ENCODE peak calls at places on chromosomes 7 and 10, in five cellular contexts. P is fibroblast of mammary gland, C is IMR-90, I is colonic mucosa, N is hepatocyte. L is an unnamed sample.

GRCh38 chr7:129401968-129402860 is 32.0 kb upstream of the STRIP2 start:
- DNase-seq in P (peak), C (no peak), I (no peak), N (no peak), L (no peak)

GRCh38 chr10:100502926-100503480 is 16.7 kb downstream of the SEC31B start:
- DNase-seq in P (peak), C (no peak), I (no peak), N (no peak), L (no peak)

GRCh38 chr7:79290841-79291497 is 162.5 kb downstream of the MAGI2 start:
- DNase-seq in P (peak), C (peak), I (no peak), N (no peak), L (no peak)

GRCh38 chr7:16420649-16421332 is 547 bp downstream of the CRPPA start:
- DNase-seq in P (peak), C (peak), I (peak), N (peak), L (peak)

GRCh38 chr7:148867571-148868377 is 16.3 kb downstream of the EZH2 start:
- DNase-seq in P (no peak), C (no peak), I (no peak), N (no peak), L (no peak)

GRCh38 chr10:130167193-130167592 is 31.0 kb downstream of the GLRX3 start:
- DNase-seq in P (no peak), C (no peak), I (no peak), N (no peak), L (no peak)

GRCh38 chr7:157483515-157483914 is 146.7 kb downstream of the DNAJB6 start:
- DNase-seq in P (no peak), C (no peak), I (no peak), N (no peak), L (no peak)

GRCh38 chr10:133156674-133157579 is 3.1 kb upstream of the KNDC1 start:
- DNase-seq in P (no peak), C (peak), I (no peak), N (no peak), L (no peak)

GRCh38 chr10:93300981-93301380 is 181.2 kb downstream of the MYOF start:
- DNase-seq in P (no peak), C (no peak), I (no peak), N (no peak), L (no peak)

GRCh38 chr10:88347022-88347421 is 236.1 kb downstream of the RNLS start:
- DNase-seq in P (no peak), C (no peak), I (no peak), N (peak), L (no peak)

GRCh38 chr10:132454296-132455198 is 57.5 kb downstream of the PWWP2B start:
- DNase-seq in P (no peak), C (no peak), I (no peak), N (no peak), L (no peak)

GRCh38 chr7:36633377-36633776 is 90.9 kb downstream of the AOAH start:
- DNase-seq in P (no peak), C (no peak), I (no peak), N (no peak), L (no peak)

GRCh38 chr10:88521806-88522205 is 61.3 kb downstream of the RNLS start:
- DNase-seq in P (no peak), C (no peak), I (no peak), N (no peak), L (no peak)

GRCh38 chr10:104092749-104093148 is 7.1 kb upstream of the COL17A1 start:
- DNase-seq in P (no peak), C (no peak), I (no peak), N (no peak), L (no peak)

GRCh38 chr7:101017099-101017777 is 2.6 kb upstream of the MUC17 start:
- DNase-seq in P (peak), C (peak), I (peak), N (peak), L (peak)

GRCh38 chr7:101023839-101024238 is 4.0 kb downstream of the MUC17 start:
- DNase-seq in P (peak), C (no peak), I (no peak), N (no peak), L (no peak)

GRCh38 chr7:101018271-101019167 is 1.4 kb upstream of the MUC17 start:
- DNase-seq in P (no peak), C (no peak), I (no peak), N (no peak), L (no peak)

GRCh38 chr7:101020444-101020843 is 563 bp downstream of the MUC17 start:
- DNase-seq in P (no peak), C (no peak), I (no peak), N (no peak), L (no peak)

GRCh38 chr7:101021703-101022102 is 1.8 kb downstream of the MUC17 start:
- DNase-seq in P (no peak), C (no peak), I (peak), N (peak), L (no peak)
- TF ChIP-seq CTCF in P (no peak), C (no peak), I (no peak), N (no peak), L (no peak)

DNA sequence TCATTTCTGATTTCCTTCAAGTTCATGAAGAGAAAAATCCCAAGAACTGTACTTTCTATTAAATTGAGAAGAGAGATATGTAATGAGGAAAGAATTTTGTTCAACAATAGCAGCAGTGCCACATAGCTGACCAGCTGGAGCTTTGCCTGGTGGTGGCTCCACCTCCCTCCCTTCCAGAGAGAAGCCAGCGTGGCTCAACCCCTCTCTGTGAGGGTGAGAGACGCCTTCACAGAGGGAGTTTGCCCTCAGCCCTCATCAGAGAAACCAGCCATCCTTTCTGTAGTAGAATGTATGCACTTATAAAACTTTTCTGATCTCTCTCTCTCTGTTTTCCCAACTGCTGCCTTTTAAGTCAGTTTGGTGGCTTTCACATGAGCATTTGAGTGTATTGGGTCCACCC is 20.5 kb upstream of the COL1A2 start:
- DNase-seq in P (peak), C (peak), I (peak), N (peak), L (no peak)
- TF ChIP-seq CTCF in P (no peak), C (no peak), I (no peak), N (peak), L (no peak)

GRCh38 chr10:72048450-72049124 is 39.8 kb downstream of the SPOCK2 start:
- DNase-seq in P (peak), C (peak), I (peak), N (peak), L (peak)
- TF ChIP-seq CTCF in P (peak), C (peak), I (peak), N (peak), L (peak)

GRCh38 chr10:45594276-45595157 is 78.1 kb downstream of the ZFAND4 start:
- DNase-seq in P (peak), C (peak), I (peak), N (peak), L (peak)
- TF ChIP-seq CTCF in P (no peak), C (peak), I (no peak), N (no peak), L (no peak)

DNA sequence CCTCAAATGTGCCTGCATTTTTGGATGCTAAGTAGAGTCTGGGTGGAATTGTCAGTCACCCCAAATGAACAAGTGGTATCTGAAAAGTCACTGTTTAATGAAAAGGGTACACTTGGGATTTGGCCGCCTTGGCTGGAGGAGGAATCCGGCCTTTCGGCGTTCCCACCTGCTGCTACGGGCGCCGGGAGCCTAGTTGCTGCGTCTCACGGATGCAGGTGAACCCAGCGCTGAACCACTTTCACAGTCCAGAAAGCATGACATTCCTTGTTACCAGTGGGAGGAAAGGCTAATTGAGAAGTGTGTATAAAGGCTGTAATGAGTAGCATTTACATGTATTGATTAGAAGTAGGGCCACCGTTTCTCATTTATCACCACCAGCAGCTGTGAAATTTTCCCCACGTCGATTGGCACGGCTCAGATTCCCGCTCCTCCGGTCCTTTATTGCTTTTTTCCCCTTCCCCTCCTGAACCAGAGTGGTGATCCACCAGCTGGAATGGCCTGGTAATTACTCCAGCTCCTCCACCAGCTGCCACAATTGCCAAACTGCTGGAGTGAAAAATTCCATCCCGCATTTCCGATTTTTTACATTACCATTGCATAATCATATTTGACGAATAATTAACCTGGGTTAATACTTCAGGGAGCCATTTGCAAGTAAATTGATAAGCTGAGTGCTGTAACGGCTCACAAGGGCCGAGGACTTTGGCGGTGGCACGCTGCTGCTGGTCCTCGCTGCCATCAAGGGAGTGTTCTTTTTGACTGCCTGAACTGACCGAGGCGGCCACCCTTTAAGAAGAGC is 153.2 kb downstream of the POU6F2 start:
- DNase-seq in P (no peak), C (no peak), I (no peak), N (no peak), L (peak)
- TF ChIP-seq CTCF in P (no peak), C (no peak), I (no peak), N (no peak), L (no peak)

GRCh38 chr7:5690931-5691461 is 90.5 kb downstream of the RNF216 start:
- DNase-seq in P (peak), C (no peak), I (no peak), N (no peak), L (no peak)

GRCh38 chr7:5692845-5693278 is 88.6 kb downstream of the RNF216 start:
- DNase-seq in P (peak), C (peak), I (no peak), N (no peak), L (no peak)

GRCh38 chr7:5693529-5693928 is 87.9 kb downstream of the RNF216 start:
- DNase-seq in P (peak), C (peak), I (no peak), N (no peak), L (peak)

GRCh38 chr7:5691536-5692090 is 89.8 kb downstream of the RNF216 start:
- DNase-seq in P (no peak), C (no peak), I (no peak), N (no peak), L (no peak)

GRCh38 chr7:5692112-5692844 is 89.2 kb downstream of the RNF216 start:
- DNase-seq in P (peak), C (peak), I (peak), N (peak), L (no peak)
- TF ChIP-seq CTCF in P (no peak), C (no peak), I (no peak), N (no peak), L (no peak)

DNA sequence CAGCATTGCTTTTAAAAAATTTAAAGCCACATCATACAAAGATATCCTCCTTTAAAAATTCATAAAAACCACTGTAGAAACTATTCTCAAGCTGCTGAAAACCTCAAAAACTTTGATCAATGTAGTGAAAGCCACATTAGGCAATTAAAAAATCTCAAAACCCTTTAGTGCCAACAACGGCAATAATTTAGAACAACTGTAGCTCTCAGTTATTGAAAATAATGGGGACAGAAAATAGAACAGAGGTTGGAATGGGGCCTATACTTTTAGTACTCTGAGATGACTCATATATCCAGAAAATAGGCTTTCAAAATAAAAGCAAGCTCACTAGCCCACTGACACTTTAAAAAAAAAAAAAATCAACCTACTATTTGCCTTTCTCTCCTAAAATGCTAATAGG is 87.5 kb downstream of the GSAP start:
- DNase-seq in P (peak), C (peak), I (no peak), N (no peak), L (no peak)
- TF ChIP-seq CTCF in P (no peak), C (no peak), I (no peak), N (no peak), L (no peak)

DNA sequence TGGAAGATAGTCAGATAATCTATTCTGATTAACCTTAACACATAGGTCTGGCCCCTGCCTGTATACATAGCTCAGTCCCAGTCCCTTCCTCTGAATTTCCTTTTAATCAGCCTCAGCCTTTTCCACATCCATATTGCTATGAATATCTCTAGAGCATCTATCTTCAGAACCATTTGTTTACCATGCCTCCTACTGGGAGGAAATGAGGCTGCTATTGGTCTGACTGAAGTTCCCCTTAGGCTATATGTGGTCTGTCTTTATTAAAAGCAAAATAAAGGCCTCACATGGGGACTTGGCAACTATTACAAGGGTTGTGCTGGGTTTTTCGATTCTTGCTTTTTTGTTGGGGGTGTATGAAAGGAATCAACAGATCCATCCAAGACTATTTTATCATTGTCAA is 318.9 kb downstream of the HPSE2 start:
- DNase-seq in P (no peak), C (peak), I (no peak), N (no peak), L (no peak)
- TF ChIP-seq CTCF in P (peak), C (no peak), I (no peak), N (peak), L (no peak)

DNA sequence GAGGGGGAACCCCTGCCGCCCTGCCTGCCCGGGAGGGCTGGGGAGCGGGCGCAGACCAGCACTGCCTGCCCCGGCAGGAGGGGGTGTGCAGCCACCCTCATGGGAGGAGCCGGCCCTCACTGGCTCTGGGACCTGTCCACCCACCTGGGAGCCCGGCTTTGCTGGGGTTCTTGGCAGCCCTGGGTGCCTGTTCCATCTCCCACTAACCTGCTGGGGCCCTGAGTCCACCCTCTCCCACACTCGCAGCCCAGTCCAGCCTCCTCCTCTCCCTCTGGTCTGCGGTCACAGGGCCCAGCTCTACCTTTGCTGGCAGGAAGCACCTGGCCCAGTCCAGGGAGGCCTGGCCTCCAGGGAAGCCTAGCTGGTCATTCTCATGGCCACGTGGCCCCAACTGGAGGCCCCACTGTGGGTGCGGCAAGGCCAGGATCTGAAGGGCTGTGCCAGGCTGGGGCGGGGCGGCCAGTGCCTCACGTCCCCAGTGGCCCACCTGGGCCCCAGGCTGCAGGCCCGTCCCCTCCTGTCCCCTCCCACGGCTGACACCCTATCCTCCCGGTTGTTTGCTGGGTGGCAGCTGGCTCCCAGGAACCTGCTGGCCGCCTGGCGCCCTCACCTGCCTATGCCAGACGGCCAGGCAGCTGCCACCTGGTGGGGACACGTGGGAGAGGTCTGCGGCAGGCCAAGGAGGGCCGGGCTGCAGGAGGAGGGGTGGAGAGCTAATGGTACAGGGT is at the start of gene TMEM184A:
- DNase-seq in P (no peak), C (no peak), I (peak), N (peak), L (peak)
- TF ChIP-seq CTCF in P (no peak), C (peak), I (peak), N (peak), L (peak)

L was measured in Calu3.